ENCODE peak calls at places on chromosomes 16 and 17, in nine cellular contexts. One of them, this sample, is unnamed.

GRCh38 chr16:73909529-73910035 is 387.0 kb upstream of the PSMD7 start:
- DNase-seq in transverse colon: no peak
- DNase-seq in HCT116: no peak
- DNase-seq in retina: no peak
- DNase-seq in hippocampal formation: no peak
- DNase-seq in stimulated activated CD4-positive, alpha-beta T cell treated with anti-CD3 and anti-CD28 coated beads, Interleukin-4, amount 100 ng/mL, for 4 hours: no peak
- DNase-seq in GM04504: no peak
- DNase-seq in WTC11: no peak
- DNase-seq in stimulated activated CD8-positive, alpha-beta memory T cell treated with anti-CD3 and anti-CD28 coated beads, Interleukin-7, amount 100 ng/mL, for 1 hour: no peak
- DNase-seq in this sample: no peak

GRCh38 chr16:58236231-58236690 is 38.4 kb upstream of the CSNK2A2 start:
- DNase-seq in transverse colon: peak; percentile 78
- DNase-seq in HCT116: peak; percentile 57
- DNase-seq in retina: peak; percentile 79
- DNase-seq in hippocampal formation: peak; percentile 45
- DNase-seq in stimulated activated CD4-positive, alpha-beta T cell treated with anti-CD3 and anti-CD28 coated beads, Interleukin-4, amount 100 ng/mL, for 4 hours: peak; percentile 64
- DNase-seq in GM04504: peak; percentile 12
- DNase-seq in WTC11: peak; percentile 89
- DNase-seq in stimulated activated CD8-positive, alpha-beta memory T cell treated with anti-CD3 and anti-CD28 coated beads, Interleukin-7, amount 100 ng/mL, for 1 hour: peak; percentile 24
- DNase-seq in this sample: no peak

GRCh38 chr16:54291981-54292487 is 5.4 kb upstream of the IRX3 start:
- DNase-seq in transverse colon: no peak
- DNase-seq in HCT116: no peak
- DNase-seq in retina: no peak
- DNase-seq in hippocampal formation: no peak
- DNase-seq in stimulated activated CD4-positive, alpha-beta T cell treated with anti-CD3 and anti-CD28 coated beads, Interleukin-4, amount 100 ng/mL, for 4 hours: no peak
- DNase-seq in GM04504: no peak
- DNase-seq in WTC11: no peak
- DNase-seq in stimulated activated CD8-positive, alpha-beta memory T cell treated with anti-CD3 and anti-CD28 coated beads, Interleukin-7, amount 100 ng/mL, for 1 hour: no peak
- DNase-seq in this sample: no peak

GRCh38 chr17:1568950-1569810 is 6.6 kb upstream of the PITPNA start:
- DNase-seq in transverse colon: no peak
- DNase-seq in HCT116: no peak
- DNase-seq in retina: no peak
- DNase-seq in hippocampal formation: no peak
- DNase-seq in stimulated activated CD4-positive, alpha-beta T cell treated with anti-CD3 and anti-CD28 coated beads, Interleukin-4, amount 100 ng/mL, for 4 hours: no peak
- DNase-seq in GM04504: no peak
- DNase-seq in WTC11: no peak
- DNase-seq in stimulated activated CD8-positive, alpha-beta memory T cell treated with anti-CD3 and anti-CD28 coated beads, Interleukin-7, amount 100 ng/mL, for 1 hour: no peak
- DNase-seq in this sample: no peak

GRCh38 chr17:75011788-75012319 is 616 bp upstream of the MRPL58 start:
- DNase-seq in transverse colon: peak; percentile 70
- DNase-seq in HCT116: no peak
- DNase-seq in retina: no peak
- DNase-seq in hippocampal formation: peak; percentile 62
- DNase-seq in stimulated activated CD4-positive, alpha-beta T cell treated with anti-CD3 and anti-CD28 coated beads, Interleukin-4, amount 100 ng/mL, for 4 hours: no peak
- DNase-seq in GM04504: no peak
- DNase-seq in WTC11: no peak
- DNase-seq in stimulated activated CD8-positive, alpha-beta memory T cell treated with anti-CD3 and anti-CD28 coated beads, Interleukin-7, amount 100 ng/mL, for 1 hour: no peak
- DNase-seq in this sample: no peak

GRCh38 chr16:86665319-86665675 is 86.9 kb downstream of the FOXL1 start:
- DNase-seq in transverse colon: no peak
- DNase-seq in HCT116: no peak
- DNase-seq in retina: no peak
- DNase-seq in hippocampal formation: no peak
- DNase-seq in stimulated activated CD4-positive, alpha-beta T cell treated with anti-CD3 and anti-CD28 coated beads, Interleukin-4, amount 100 ng/mL, for 4 hours: no peak
- DNase-seq in GM04504: peak; percentile 72
- DNase-seq in WTC11: no peak
- DNase-seq in stimulated activated CD8-positive, alpha-beta memory T cell treated with anti-CD3 and anti-CD28 coated beads, Interleukin-7, amount 100 ng/mL, for 1 hour: no peak
- DNase-seq in this sample: no peak

GRCh38 chr17:9470171-9470570 is 105.4 kb downstream of the STX8 start:
- DNase-seq in transverse colon: no peak
- DNase-seq in HCT116: no peak
- DNase-seq in retina: no peak
- DNase-seq in hippocampal formation: no peak
- DNase-seq in stimulated activated CD4-positive, alpha-beta T cell treated with anti-CD3 and anti-CD28 coated beads, Interleukin-4, amount 100 ng/mL, for 4 hours: no peak
- DNase-seq in GM04504: no peak
- DNase-seq in WTC11: no peak
- DNase-seq in stimulated activated CD8-positive, alpha-beta memory T cell treated with anti-CD3 and anti-CD28 coated beads, Interleukin-7, amount 100 ng/mL, for 1 hour: no peak
- DNase-seq in this sample: no peak

GRCh38 chr17:73906896-73907600 is 262.8 kb upstream of the SDK2 start:
- DNase-seq in transverse colon: no peak
- DNase-seq in HCT116: no peak
- DNase-seq in retina: no peak
- DNase-seq in hippocampal formation: no peak
- DNase-seq in stimulated activated CD4-positive, alpha-beta T cell treated with anti-CD3 and anti-CD28 coated beads, Interleukin-4, amount 100 ng/mL, for 4 hours: no peak
- DNase-seq in GM04504: no peak
- DNase-seq in WTC11: no peak
- DNase-seq in stimulated activated CD8-positive, alpha-beta memory T cell treated with anti-CD3 and anti-CD28 coated beads, Interleukin-7, amount 100 ng/mL, for 1 hour: no peak
- DNase-seq in this sample: no peak

This sample was measured in Panc1.